ENCODE peak calls at places on chromosomes 6 and 20, in six cellular contexts. One of them, this sample, is unnamed.

GRCh38 chr20:43736588-43737091 is 9.8 kb upstream of the GTSF1L start:
- DNase-seq in GM23338: peak
- DNase-seq in tibial nerve: no peak
- DNase-seq in CD4-positive, alpha-beta T cell: no peak
- DNase-seq in type B pancreatic cell: no peak
- DNase-seq in ovary: no peak
- DNase-seq in this sample: no peak

GRCh38 chr6:125986295-125986955 is at the start of gene TRMT11:
- DNase-seq in GM23338: peak
- DNase-seq in tibial nerve: peak
- DNase-seq in CD4-positive, alpha-beta T cell: peak
- DNase-seq in type B pancreatic cell: peak
- DNase-seq in ovary: peak
- DNase-seq in this sample: peak

GRCh38 chr6:23446394-23447001 is 679.5 kb upstream of the NRSN1 start:
- DNase-seq in GM23338: peak
- DNase-seq in tibial nerve: no peak
- DNase-seq in CD4-positive, alpha-beta T cell: no peak
- DNase-seq in type B pancreatic cell: no peak
- DNase-seq in ovary: no peak
- DNase-seq in this sample: peak

GRCh38 chr20:2206957-2207769 is 88.6 kb upstream of the TGM3 start:
- DNase-seq in GM23338: peak
- DNase-seq in tibial nerve: peak
- DNase-seq in CD4-positive, alpha-beta T cell: peak
- DNase-seq in type B pancreatic cell: peak
- DNase-seq in ovary: peak
- DNase-seq in this sample: peak

GRCh38 chr20:5211803-5212714 is 85.3 kb downstream of the CDS2 start:
- DNase-seq in GM23338: no peak
- DNase-seq in tibial nerve: no peak
- DNase-seq in CD4-positive, alpha-beta T cell: no peak
- DNase-seq in type B pancreatic cell: no peak
- DNase-seq in ovary: no peak
- DNase-seq in this sample: no peak

GRCh38 chr20:37384683-37385174 is 38.8 kb downstream of the SRC start:
- DNase-seq in GM23338: peak
- DNase-seq in tibial nerve: peak
- DNase-seq in CD4-positive, alpha-beta T cell: peak
- DNase-seq in type B pancreatic cell: peak
- DNase-seq in ovary: peak
- DNase-seq in this sample: peak

GRCh38 chr20:36098364-36098763 is 56.2 kb upstream of the EPB41L1 start:
- DNase-seq in GM23338: no peak
- DNase-seq in tibial nerve: peak
- DNase-seq in CD4-positive, alpha-beta T cell: no peak
- DNase-seq in type B pancreatic cell: no peak
- DNase-seq in ovary: no peak
- DNase-seq in this sample: no peak

GRCh38 chr6:158149641-158150040 is 18.4 kb downstream of the SERAC1 start:
- DNase-seq in GM23338: no peak
- DNase-seq in tibial nerve: no peak
- DNase-seq in CD4-positive, alpha-beta T cell: no peak
- DNase-seq in type B pancreatic cell: no peak
- DNase-seq in ovary: no peak
- DNase-seq in this sample: no peak

GRCh38 chr20:17197041-17197440 is 29.8 kb upstream of the PCSK2 start:
- DNase-seq in GM23338: no peak
- DNase-seq in tibial nerve: no peak
- DNase-seq in CD4-positive, alpha-beta T cell: no peak
- DNase-seq in type B pancreatic cell: no peak
- DNase-seq in ovary: no peak
- DNase-seq in this sample: no peak

GRCh38 chr20:35306931-35307517 is 14.8 kb upstream of the FAM83C start:
- DNase-seq in GM23338: peak
- DNase-seq in tibial nerve: peak
- DNase-seq in CD4-positive, alpha-beta T cell: peak
- DNase-seq in type B pancreatic cell: no peak
- DNase-seq in ovary: no peak
- DNase-seq in this sample: peak

GRCh38 chr6:1527098-1527497 is 82.6 kb upstream of the FOXC1 start:
- DNase-seq in GM23338: peak
- DNase-seq in tibial nerve: peak
- DNase-seq in CD4-positive, alpha-beta T cell: peak
- DNase-seq in type B pancreatic cell: no peak
- DNase-seq in ovary: peak
- DNase-seq in this sample: peak

GRCh38 chr6:107976267-107976783 is 18.3 kb upstream of the SEC63 start:
- DNase-seq in GM23338: no peak
- DNase-seq in tibial nerve: no peak
- DNase-seq in CD4-positive, alpha-beta T cell: no peak
- DNase-seq in type B pancreatic cell: no peak
- DNase-seq in ovary: no peak
- DNase-seq in this sample: no peak

GRCh38 chr6:107981695-107982094 is 23.7 kb upstream of the SEC63 start:
- DNase-seq in GM23338: no peak
- DNase-seq in tibial nerve: no peak
- DNase-seq in CD4-positive, alpha-beta T cell: no peak
- DNase-seq in type B pancreatic cell: no peak
- DNase-seq in ovary: no peak
- DNase-seq in this sample: no peak

GRCh38 chr6:107972413-107973096 is 14.5 kb upstream of the SEC63 start:
- DNase-seq in GM23338: peak
- DNase-seq in tibial nerve: no peak
- DNase-seq in CD4-positive, alpha-beta T cell: no peak
- DNase-seq in type B pancreatic cell: no peak
- DNase-seq in ovary: peak
- DNase-seq in this sample: no peak

GRCh38 chr6:107973594-107973993 is 15.6 kb upstream of the SEC63 start:
- DNase-seq in GM23338: no peak
- DNase-seq in tibial nerve: no peak
- DNase-seq in CD4-positive, alpha-beta T cell: no peak
- DNase-seq in type B pancreatic cell: no peak
- DNase-seq in ovary: no peak
- DNase-seq in this sample: no peak

GRCh38 chr6:107977283-107977682 is 19.3 kb upstream of the SEC63 start:
- DNase-seq in GM23338: peak
- DNase-seq in tibial nerve: no peak
- DNase-seq in CD4-positive, alpha-beta T cell: no peak
- DNase-seq in type B pancreatic cell: no peak
- DNase-seq in ovary: no peak
- DNase-seq in this sample: peak
- TF ChIP-seq CTCF in GM23338: peak
- TF ChIP-seq CTCF in tibial nerve: no peak
- TF ChIP-seq CTCF in CD4-positive, alpha-beta T cell: peak
- TF ChIP-seq CTCF in type B pancreatic cell: peak
- TF ChIP-seq CTCF in ovary: peak
- TF ChIP-seq CTCF in this sample: peak

GRCh38 chr6:127096167-127096566 is 22.3 kb upstream of the RSPO3 start:
- DNase-seq in GM23338: no peak
- DNase-seq in tibial nerve: no peak
- DNase-seq in CD4-positive, alpha-beta T cell: no peak
- DNase-seq in type B pancreatic cell: no peak
- DNase-seq in ovary: no peak
- DNase-seq in this sample: no peak

GRCh38 chr6:127103482-127103881 is 15.0 kb upstream of the RSPO3 start:
- DNase-seq in GM23338: no peak
- DNase-seq in tibial nerve: no peak
- DNase-seq in CD4-positive, alpha-beta T cell: no peak
- DNase-seq in type B pancreatic cell: no peak
- DNase-seq in ovary: no peak
- DNase-seq in this sample: no peak

GRCh38 chr6:127102859-127103258 is 15.6 kb upstream of the RSPO3 start:
- DNase-seq in GM23338: no peak
- DNase-seq in tibial nerve: no peak
- DNase-seq in CD4-positive, alpha-beta T cell: no peak
- DNase-seq in type B pancreatic cell: no peak
- DNase-seq in ovary: no peak
- DNase-seq in this sample: no peak

GRCh38 chr6:127102299-127102698 is 16.2 kb upstream of the RSPO3 start:
- DNase-seq in GM23338: no peak
- DNase-seq in tibial nerve: no peak
- DNase-seq in CD4-positive, alpha-beta T cell: no peak
- DNase-seq in type B pancreatic cell: no peak
- DNase-seq in ovary: no peak
- DNase-seq in this sample: no peak

DNA sequence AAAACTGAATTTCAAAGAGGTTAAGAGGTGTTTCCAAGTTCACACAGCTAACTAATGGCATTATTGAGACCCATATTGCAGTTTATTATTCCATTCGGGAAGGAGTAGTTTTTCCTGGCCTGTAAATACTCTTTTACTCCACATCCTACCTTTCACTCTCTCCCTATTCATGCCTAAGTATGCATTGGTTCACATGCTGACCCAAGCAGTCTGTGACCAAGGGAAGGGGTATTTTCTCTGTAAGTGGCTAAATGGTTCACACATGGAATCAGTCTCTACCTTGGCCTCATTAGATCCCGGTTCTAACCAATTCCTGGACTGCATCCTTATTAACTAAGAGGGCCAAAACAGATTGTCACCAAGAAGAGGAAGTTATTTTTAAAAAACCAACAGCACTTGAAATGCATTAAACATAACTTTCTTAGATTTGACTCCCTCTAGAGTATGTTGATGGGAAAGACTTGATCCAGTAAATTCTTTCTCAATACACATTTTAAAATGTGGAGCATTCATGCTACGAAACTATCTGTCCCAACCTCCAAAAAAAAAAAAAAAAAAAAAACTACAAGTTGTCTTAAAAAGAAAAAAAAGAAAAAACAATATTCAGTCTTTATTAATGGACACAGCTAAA is 17.8 kb upstream of the RSPO3 start:
- DNase-seq in GM23338: peak
- DNase-seq in tibial nerve: no peak
- DNase-seq in CD4-positive, alpha-beta T cell: no peak
- DNase-seq in type B pancreatic cell: no peak
- DNase-seq in ovary: no peak
- DNase-seq in this sample: no peak
- TF ChIP-seq CTCF in GM23338: no peak
- TF ChIP-seq CTCF in tibial nerve: peak
- TF ChIP-seq CTCF in CD4-positive, alpha-beta T cell: no peak
- TF ChIP-seq CTCF in type B pancreatic cell: peak
- TF ChIP-seq CTCF in ovary: no peak
- TF ChIP-seq CTCF in this sample: peak

DNA sequence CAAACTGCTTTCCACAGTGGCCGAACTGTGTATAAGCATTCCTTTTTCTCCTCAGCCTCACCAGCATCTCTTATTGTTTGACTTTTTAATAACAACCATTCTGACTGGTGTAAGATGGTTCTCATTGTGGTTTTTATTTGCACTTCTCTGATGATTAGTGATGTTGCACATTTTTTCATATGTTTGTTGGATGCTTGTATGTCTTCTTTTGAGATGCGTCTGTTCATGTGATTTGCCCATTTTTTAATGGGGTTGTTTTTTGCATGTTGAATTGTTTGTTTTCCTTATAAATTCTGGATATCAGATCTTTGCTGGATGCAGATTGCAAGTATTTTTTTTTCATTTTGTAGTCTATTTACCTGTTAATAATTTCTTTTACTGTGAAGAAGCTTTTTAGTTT is 11.2 kb upstream of the ZSCAN12 start:
- DNase-seq in GM23338: no peak
- DNase-seq in tibial nerve: no peak
- DNase-seq in CD4-positive, alpha-beta T cell: no peak
- DNase-seq in type B pancreatic cell: no peak
- DNase-seq in ovary: no peak
- DNase-seq in this sample: no peak
- TF ChIP-seq CTCF in GM23338: no peak
- TF ChIP-seq CTCF in tibial nerve: no peak
- TF ChIP-seq CTCF in CD4-positive, alpha-beta T cell: no peak
- TF ChIP-seq CTCF in type B pancreatic cell: no peak
- TF ChIP-seq CTCF in ovary: no peak
- TF ChIP-seq CTCF in this sample: no peak

GRCh38 chr6:145895802-145896201 is 68.4 kb downstream of the SHPRH start:
- DNase-seq in GM23338: no peak
- DNase-seq in tibial nerve: no peak
- DNase-seq in CD4-positive, alpha-beta T cell: no peak
- DNase-seq in type B pancreatic cell: no peak
- DNase-seq in ovary: no peak
- DNase-seq in this sample: no peak
- TF ChIP-seq CTCF in GM23338: no peak
- TF ChIP-seq CTCF in tibial nerve: no peak
- TF ChIP-seq CTCF in CD4-positive, alpha-beta T cell: peak
- TF ChIP-seq CTCF in type B pancreatic cell: peak
- TF ChIP-seq CTCF in ovary: no peak
- TF ChIP-seq CTCF in this sample: peak